ENCODE peak calls at places on chromosomes 6 and 20, in six cellular contexts. E is hippocampal formation, K is A549, A is hepatic stellate cell, D is germinal center, O is activated gamma-delta T cell treated with Interleukin-2 at 50 U/mL for 16 hours. F is an unnamed sample.

GRCh38 chr20:52985687-52986086 is 13.5 kb downstream of the TSHZ2 start:
- DNase-seq in K (no peak), E (no peak), A (no peak), D (no peak), O (no peak), F (no peak)

GRCh38 chr6:90417385-90417784 is 120.7 kb upstream of the BACH2 start:
- DNase-seq in A (no peak), K (no peak), E (no peak), O (no peak), D (no peak), F (no peak)

GRCh38 chr6:34543421-34543820 is 12.7 kb downstream of the SPDEF start:
- DNase-seq in E (no peak), O (no peak), D (no peak), A (no peak), K (no peak), F (no peak)

GRCh38 chr20:59733326-59733725 is 129.0 kb downstream of the PHACTR3 start:
- DNase-seq in E (no peak), K (no peak), A (no peak), O (no peak), D (no peak), F (no peak)

GRCh38 chr20:64107736-64108457 is 532 bp upstream of the NPBWR2 start:
- DNase-seq in D (peak), E (no peak), A (no peak), K (no peak), O (peak), F (no peak)

GRCh38 chr6:127092486-127092885 is 26.0 kb upstream of the RSPO3 start:
- DNase-seq in O (no peak), A (no peak), D (no peak), K (no peak), E (no peak), F (no peak)

GRCh38 chr20:47075263-47075662 is 180.6 kb downstream of the EYA2 start:
- DNase-seq in D (no peak), K (no peak), A (no peak), E (no peak), O (no peak), F (no peak)

GRCh38 chr6:148427333-148427732 is 84.7 kb downstream of the SASH1 start:
- DNase-seq in D (no peak), K (no peak), A (no peak), E (no peak), O (no peak), F (no peak)

GRCh38 chr6:138468320-138469015 is 30.8 kb downstream of the NHSL1 start:
- DNase-seq in O (no peak), D (no peak), K (peak), E (no peak), A (no peak), F (no peak)

GRCh38 chr6:17278289-17279061 is 2.7 kb upstream of the RBM24 start:
- DNase-seq in D (no peak), E (no peak), A (peak), K (no peak), O (no peak), F (peak)

GRCh38 chr20:63636752-63637633 is 10.1 kb upstream of the GMEB2 start:
- DNase-seq in O (no peak), D (no peak), K (no peak), E (no peak), A (no peak), F (no peak)

GRCh38 chr20:496126-496696 is 33.9 kb upstream of the TBC1D20 start:
- DNase-seq in D (no peak), E (no peak), O (no peak), A (no peak), K (no peak), F (no peak)

GRCh38 chr6:79601020-79601609 is 30.0 kb upstream of the SH3BGRL2 start:
- DNase-seq in O (no peak), A (peak), K (peak), D (no peak), E (no peak), F (no peak)

GRCh38 chr6:7805088-7805756 is 79.3 kb downstream of the BMP6 start:
- DNase-seq in E (no peak), K (no peak), A (no peak), O (no peak), D (no peak), F (no peak)

GRCh38 chr6:69732045-69732444 is 64.8 kb downstream of the LMBRD1 start:
- DNase-seq in E (no peak), A (no peak), O (no peak), D (no peak), K (no peak), F (no peak)

F was measured in 8988T.